ENCODE peak calls at places on chromosome 4, in seven cellular contexts. D is pancreas; P is NCI-H345; I is activated CD4-positive, alpha-beta T cell treated with anti-CD3 and anti-CD28 coated beads, Interleukin-2, amount 50 U/mL, for 1 hour; R is activated CD8-positive, alpha-beta memory T cell treated with anti-CD3 and anti-CD28 coated beads for 1 hour; L is naive thymus-derived CD8-positive, alpha-beta T cell; E is psoas muscle. O is an unnamed sample.
A peak's percentile ranks its signal among the peaks of the same experiment; 100 is the strongest.

GRCh38 chr4:95693594-95693993 is 144.8 kb upstream of the UNC5C start:
- DNase-seq in P (no peak), I (no peak), R (no peak), E (no peak), L (no peak), D (no peak), O (no peak)

GRCh38 chr4:73544620-73545019 is 63.1 kb downstream of the AFM start:
- DNase-seq in L (no peak), P (no peak), I (no peak), D (no peak), R (no peak), E (no peak), O (no peak)

GRCh38 chr4:98262431-98262830 is 1.2 kb downstream of the RAP1GDS1 start:
- DNase-seq in I (no peak), R (no peak), L (no peak), P (no peak), E (no peak), D (no peak), O (no peak)

GRCh38 chr4:153929651-153930050 is 140.8 kb upstream of the SFRP2 start:
- DNase-seq in L (no peak), E (no peak), D (no peak), R (no peak), I (no peak), P (no peak), O (no peak)

GRCh38 chr4:9953089-9953488 is 68.2 kb downstream of the SLC2A9 start:
- DNase-seq in I (no peak), L (no peak), E (no peak), R (no peak), P (no peak), D (no peak), O (no peak)

GRCh38 chr4:3637326-3638016 is 105.2 kb upstream of the LRPAP1 start:
- DNase-seq in P (no peak), E (peak; percentile 55), I (no peak), D (no peak), R (no peak), L (no peak), O (no peak)

GRCh38 chr4:62670509-62670908 is 1470.4 kb downstream of the ADGRL3 start:
- DNase-seq in R (no peak), D (no peak), L (no peak), P (peak; percentile 45), I (no peak), E (no peak), O (no peak)

GRCh38 chr4:8035371-8035780 is 95.7 kb upstream of the AFAP1 start:
- DNase-seq in R (no peak), L (no peak), E (no peak), P (peak; percentile 79), D (no peak), I (no peak), O (no peak)

GRCh38 chr4:144816668-144817067 is 170.7 kb downstream of the HHIP start:
- DNase-seq in R (no peak), P (no peak), I (no peak), D (no peak), E (no peak), L (no peak), O (no peak)

GRCh38 chr4:35739305-35739704 is 505.0 kb downstream of the ARAP2 start:
- DNase-seq in I (no peak), R (no peak), L (no peak), P (no peak), D (no peak), E (no peak), O (no peak)

GRCh38 chr4:77031544-77031943 is 44.2 kb downstream of the CCNI start:
- DNase-seq in R (no peak), E (no peak), L (no peak), P (no peak), I (no peak), D (no peak), O (no peak)

GRCh38 chr4:36208884-36209473 is 35.3 kb downstream of the ARAP2 start:
- DNase-seq in L (peak; percentile 14), P (no peak), D (no peak), E (no peak), I (peak; percentile 22), R (peak; percentile 7), O (no peak)

GRCh38 chr4:1310796-1311715 is 21.4 kb downstream of the MAEA start:
- DNase-seq in D (no peak), P (no peak), E (peak; percentile 53), I (peak; percentile 18), L (no peak), R (no peak), O (no peak)

GRCh38 chr4:2688281-2688680 is 67.9 kb downstream of the TNIP2 start:
- DNase-seq in E (no peak), D (no peak), R (no peak), P (no peak), I (no peak), L (no peak), O (no peak)

GRCh38 chr4:184392321-184392720 is 82.0 kb downstream of the IRF2 start:
- DNase-seq in E (no peak), D (no peak), P (no peak), L (no peak), R (no peak), I (no peak), O (no peak)

GRCh38 chr4:89486042-89486441 is 178.4 kb upstream of the GPRIN3 start:
- DNase-seq in I (no peak), P (no peak), E (no peak), D (no peak), R (no peak), L (no peak), O (no peak)

GRCh38 chr4:39037491-39037825 is 5.2 kb upstream of the TMEM156 start:
- DNase-seq in I (no peak), R (no peak), L (no peak), D (no peak), P (no peak), E (no peak), O (no peak)

GRCh38 chr4:25229804-25230203 is 4.0 kb upstream of the PI4K2B start:
- DNase-seq in D (no peak), E (no peak), P (no peak), I (no peak), L (no peak), R (no peak), O (no peak)

GRCh38 chr4:79652232-79652631 is 244.2 kb upstream of the GK2 start:
- DNase-seq in L (no peak), E (no peak), P (no peak), R (no peak), D (no peak), I (no peak), O (no peak)

GRCh38 chr4:87679449-87680169 is 29.5 kb downstream of the DMP1 start:
- DNase-seq in L (peak; percentile 4), D (no peak), I (peak; percentile 7), R (peak; percentile 8), E (peak; percentile 75), P (peak; percentile 35), O (no peak)

GRCh38 chr4:23366207-23366906 is 523.5 kb downstream of the PPARGC1A start:
- DNase-seq in P (no peak), E (no peak), D (no peak), L (no peak), I (no peak), R (no peak), O (no peak)

GRCh38 chr4:3522651-3523050 is 9.6 kb downstream of the LRPAP1 start:
- DNase-seq in E (peak; percentile 42), P (no peak), D (peak; percentile 32), R (no peak), I (no peak), L (no peak), O (no peak)

GRCh38 chr4:136893638-136894037 is 638.7 kb downstream of the PCDH18 start:
- DNase-seq in I (no peak), L (no peak), E (no peak), P (no peak), D (no peak), R (no peak), O (no peak)

GRCh38 chr4:40586034-40586433 is 43.6 kb downstream of the RBM47 start:
- DNase-seq in E (no peak), D (no peak), P (no peak), I (no peak), L (no peak), R (no peak), O (no peak)

GRCh38 chr4:26204249-26204825 is 116.5 kb upstream of the RBPJ start:
- DNase-seq in P (no peak), L (peak; percentile 5), R (no peak), E (peak; percentile 74), D (no peak), I (peak; percentile 5), O (no peak)

GRCh38 chr4:95644417-95644816 is 95.6 kb upstream of the UNC5C start:
- DNase-seq in L (no peak), I (no peak), E (no peak), D (no peak), R (no peak), P (no peak), O (no peak)

GRCh38 chr4:7929530-7929951 is 10.1 kb downstream of the AFAP1 start:
- DNase-seq in D (peak; percentile 49), L (no peak), P (no peak), I (no peak), R (no peak), E (no peak), O (no peak)

GRCh38 chr4:6948134-6948460 is 38.5 kb downstream of the TBC1D14 start:
- DNase-seq in L (no peak), P (no peak), D (no peak), E (no peak), I (no peak), R (no peak), O (no peak)

GRCh38 chr4:24024157-24024556 is 134.3 kb upstream of the PPARGC1A start:
- DNase-seq in D (no peak), R (no peak), P (no peak), L (no peak), E (no peak), I (no peak), O (no peak)

GRCh38 chr4:2745981-2746806 is 9.9 kb downstream of the TNIP2 start:
- DNase-seq in R (peak; percentile 67), P (no peak), D (peak; percentile 55), E (peak; percentile 63), L (peak; percentile 66), I (peak; percentile 74), O (peak; percentile 83)

GRCh38 chr4:3445829-3446545 is 4.2 kb downstream of the HGFAC start:
- DNase-seq in P (no peak), L (no peak), I (no peak), D (no peak), E (peak; percentile 45), R (no peak), O (no peak)

GRCh38 chr4:1295405-1296055 is 5.8 kb downstream of the MAEA start:
- DNase-seq in D (no peak), I (no peak), P (no peak), L (no peak), E (peak; percentile 51), R (no peak), O (no peak)

GRCh38 chr4:13917010-13917409 is 289.5 kb upstream of the BOD1L1 start:
- DNase-seq in P (no peak), L (no peak), I (no peak), E (no peak), R (no peak), D (no peak), O (no peak)

GRCh38 chr4:929970-930625 is 2.0 kb downstream of the GAK start:
- DNase-seq in L (no peak), E (no peak), R (no peak), D (peak; percentile 29), P (no peak), I (no peak), O (no peak)

GRCh38 chr4:165330071-165330470 is 2.6 kb downstream of the MSMO1 start:
- DNase-seq in P (no peak), D (no peak), I (no peak), L (no peak), R (no peak), E (no peak), O (no peak)

GRCh38 chr4:143882892-143883291 is 22.5 kb downstream of the GYPE start:
- DNase-seq in L (no peak), D (no peak), E (no peak), I (no peak), P (no peak), R (no peak), O (no peak)

GRCh38 chr4:56530269-56531148 is 24.9 kb downstream of the ARL9 start:
- DNase-seq in E (peak; percentile 89), R (peak; percentile 65), I (peak; percentile 73), L (peak; percentile 73), D (peak; percentile 89), P (peak; percentile 72), O (peak; percentile 89)

GRCh38 chr4:28007693-28008092 is 1147.1 kb downstream of the STIM2 start:
- DNase-seq in L (no peak), D (no peak), E (no peak), I (no peak), P (no peak), R (no peak), O (no peak)

O was measured in tibial artery.